ENCODE peak calls at places on chromosomes 5 and 9, in four cellular contexts. I is GM12878, B is HepG2, Y is K562. T is an unnamed sample.
A peak's percentile ranks its signal among the peaks of the same experiment; 100 is the strongest.

GRCh38 chr9:95788486-95789110 is 86.9 kb upstream of the ERCC6L2 start:
- DNase-seq in I (no peak), Y (no peak), B (no peak), T (peak; percentile 26)

GRCh38 chr5:82802954-82803353 is 274.2 kb downstream of the TMEM167A start:
- DNase-seq in B (no peak), I (no peak), Y (no peak), T (no peak)

GRCh38 chr9:121199921-121200320 is 1.7 kb downstream of the RAB14 start:
- DNase-seq in B (no peak), Y (no peak), I (no peak), T (no peak)

GRCh38 chr9:125446581-125447094 is 185.0 kb downstream of the GAPVD1 start:
- DNase-seq in B (no peak), Y (no peak), I (peak; percentile 92), T (no peak)

GRCh38 chr9:70120834-70121510 is 77.3 kb downstream of the MAMDC2 start:
- DNase-seq in Y (no peak), B (no peak), I (no peak), T (no peak)

GRCh38 chr9:114164191-114164794 is 9.0 kb downstream of the COL27A1 start:
- DNase-seq in Y (no peak), B (no peak), I (no peak), T (no peak)

GRCh38 chr9:98096091-98096490 is 22.9 kb downstream of the TRIM14 start:
- DNase-seq in B (no peak), I (no peak), Y (no peak), T (no peak)

GRCh38 chr9:7266911-7267555 is 509.3 kb downstream of the KDM4C start:
- DNase-seq in B (no peak), I (no peak), Y (no peak), T (no peak)

GRCh38 chr5:110441035-110441434 is 285.4 kb downstream of the TMEM232 start:
- DNase-seq in B (peak; percentile 37), I (no peak), Y (no peak), T (peak; percentile 15)

GRCh38 chr5:150771034-150771795 is 7.3 kb upstream of the SMIM3 start:
- DNase-seq in I (no peak), Y (no peak), B (no peak), T (no peak)

GRCh38 chr5:143550985-143551630 is 147.6 kb upstream of the NR3C1 start:
- DNase-seq in I (no peak), B (no peak), Y (no peak), T (no peak)

GRCh38 chr5:115583474-115583873 is 18.8 kb downstream of the TICAM2 start:
- DNase-seq in I (no peak), Y (no peak), B (no peak), T (no peak)

GRCh38 chr5:178642351-178642909 is 15.6 kb upstream of the CLK4 start:
- DNase-seq in I (no peak), Y (no peak), B (no peak), T (no peak)

GRCh38 chr9:134870746-134871667 is 9.6 kb upstream of the FCN2 start:
- DNase-seq in I (no peak), B (no peak), Y (no peak), T (no peak)

GRCh38 chr5:177303925-177304391 is 359 bp downstream of the PRELID1 start:
- DNase-seq in B (no peak), I (no peak), Y (peak; percentile 55), T (no peak)

GRCh38 chr5:137194300-137194699 is 304.8 kb downstream of the SPOCK1 start:
- DNase-seq in B (no peak), Y (no peak), I (no peak), T (no peak)

GRCh38 chr5:24854350-24854749 is 209.6 kb upstream of the CDH10 start:
- DNase-seq in I (no peak), B (no peak), Y (no peak), T (no peak)

GRCh38 chr5:98663521-98663920 is 109.9 kb upstream of the RGMB start:
- DNase-seq in B (no peak), I (no peak), Y (no peak), T (no peak)

GRCh38 chr5:159620853-159621540 is 290.7 kb upstream of the IL12B start:
- DNase-seq in I (no peak), B (no peak), Y (no peak), T (no peak)

GRCh38 chr5:173944512-173944911 is 44.5 kb upstream of the C5orf47 start:
- DNase-seq in I (no peak), B (no peak), Y (no peak), T (no peak)

GRCh38 chr9:115157245-115157674 is 39.3 kb upstream of the TNC start:
- DNase-seq in B (no peak), Y (no peak), I (no peak), T (no peak)

GRCh38 chr5:66661149-66661548 is 65.0 kb downstream of the MAST4 start:
- DNase-seq in Y (no peak), I (no peak), B (no peak), T (no peak)

GRCh38 chr9:115976726-115977125 is 176.9 kb upstream of the PAPPA start:
- DNase-seq in I (no peak), Y (no peak), B (no peak), T (no peak)

GRCh38 chr5:132473019-132473531 is 17.5 kb downstream of the IRF1 start:
- DNase-seq in B (no peak), I (no peak), Y (no peak), T (no peak)

GRCh38 chr9:112705773-112706427 is 12.0 kb downstream of the INIP start:
- DNase-seq in B (peak; percentile 40), I (no peak), Y (no peak), T (no peak)

GRCh38 chr5:166625210-166625865 is 1666.1 kb upstream of the WWC1 start:
- DNase-seq in I (no peak), B (no peak), Y (no peak), T (no peak)

GRCh38 chr5:157665467-157666085 is 5.8 kb upstream of the C5orf52 start:
- DNase-seq in B (peak; percentile 12), Y (no peak), I (no peak), T (no peak)

GRCh38 chr9:20326516-20326915 is 295.8 kb downstream of the MLLT3 start:
- DNase-seq in B (no peak), I (no peak), Y (no peak), T (no peak)

GRCh38 chr5:180832638-180833068 is 28.4 kb downstream of the ZFP62 start:
- DNase-seq in Y (no peak), I (no peak), B (no peak), T (no peak)

GRCh38 chr5:180829711-180830110 is 27.1 kb upstream of the MGAT1 start:
- DNase-seq in Y (no peak), I (no peak), B (no peak), T (no peak)

GRCh38 chr5:180830253-180831138 is 27.9 kb upstream of the MGAT1 start:
- DNase-seq in Y (peak; percentile 77), B (no peak), I (no peak), T (peak; percentile 83)

GRCh38 chr5:180825768-180826525 is 23.3 kb upstream of the MGAT1 start:
- DNase-seq in I (no peak), B (peak; percentile 86), Y (no peak), T (no peak)

DNA sequence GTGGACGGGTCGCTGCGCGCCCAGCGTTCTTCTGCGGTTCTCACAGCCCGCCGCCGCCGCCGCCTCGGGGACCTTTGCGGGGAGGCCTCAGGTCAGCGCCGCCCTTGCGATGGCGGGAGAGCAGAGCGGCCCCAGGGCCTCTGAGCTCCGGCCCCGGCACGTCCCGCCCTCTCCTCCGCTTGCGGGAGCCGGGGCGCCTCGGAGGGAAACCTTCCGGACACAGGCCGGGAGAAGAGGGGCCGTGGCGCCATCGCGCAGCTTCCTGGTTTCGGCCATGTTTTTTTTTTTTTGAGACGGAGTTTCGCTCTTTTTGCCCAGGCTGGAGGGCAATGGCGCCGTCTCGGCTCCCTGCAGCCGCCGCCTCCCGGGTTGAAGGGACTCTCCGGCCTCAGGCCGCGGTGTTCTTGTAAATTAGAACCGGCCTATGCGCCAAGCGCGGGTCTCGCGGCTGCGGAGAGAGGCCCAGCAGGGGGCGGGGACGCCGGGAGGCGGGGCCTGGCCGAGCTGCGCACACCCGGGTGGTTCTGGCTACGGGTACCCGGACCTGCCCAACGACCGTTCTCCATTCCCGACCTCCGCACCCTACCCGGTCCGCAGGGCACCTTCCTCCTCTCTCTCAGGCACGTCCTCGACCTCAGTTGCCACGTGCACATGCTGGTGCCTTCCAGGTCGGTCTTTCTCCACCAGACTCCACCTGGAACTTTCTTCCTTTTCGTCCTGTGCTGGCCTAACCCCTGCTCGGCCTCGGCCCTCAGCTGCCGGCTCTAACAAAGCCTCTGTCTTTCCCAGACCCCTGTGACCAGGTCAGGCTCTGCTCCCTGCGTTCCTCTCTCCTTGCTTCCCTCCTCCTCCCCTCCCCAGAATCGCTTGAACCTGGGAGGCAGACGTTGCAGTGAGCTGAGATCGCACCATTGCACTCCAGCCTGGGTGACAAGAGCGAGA is 28.8 kb upstream of the MGAT1 start:
- DNase-seq in B (no peak), I (no peak), Y (peak; percentile 94), T (no peak)
- TF ChIP-seq POLR2A in B (no peak), I (peak; percentile 67), Y (peak; percentile 86), T (peak; percentile 12)

GRCh38 chr5:129460121-129460950 is at the start of gene ADAMTS19:
- DNase-seq in Y (no peak), B (no peak), I (no peak), T (peak; percentile 68)

GRCh38 chr5:129461816-129462396 is 1.8 kb downstream of the ADAMTS19 start:
- DNase-seq in B (no peak), I (no peak), Y (no peak), T (no peak)

GRCh38 chr5:129460951-129461815 is 1.1 kb downstream of the ADAMTS19 start:
- DNase-seq in Y (peak; percentile 15), B (no peak), I (no peak), T (no peak)

GRCh38 chr5:129459485-129460120 is 495 bp upstream of the ADAMTS19 start:
- DNase-seq in Y (no peak), B (no peak), I (no peak), T (peak; percentile 78)
- TF ChIP-seq CREB1 in Y (no peak), B (no peak), I (no peak), T (no peak)

DNA sequence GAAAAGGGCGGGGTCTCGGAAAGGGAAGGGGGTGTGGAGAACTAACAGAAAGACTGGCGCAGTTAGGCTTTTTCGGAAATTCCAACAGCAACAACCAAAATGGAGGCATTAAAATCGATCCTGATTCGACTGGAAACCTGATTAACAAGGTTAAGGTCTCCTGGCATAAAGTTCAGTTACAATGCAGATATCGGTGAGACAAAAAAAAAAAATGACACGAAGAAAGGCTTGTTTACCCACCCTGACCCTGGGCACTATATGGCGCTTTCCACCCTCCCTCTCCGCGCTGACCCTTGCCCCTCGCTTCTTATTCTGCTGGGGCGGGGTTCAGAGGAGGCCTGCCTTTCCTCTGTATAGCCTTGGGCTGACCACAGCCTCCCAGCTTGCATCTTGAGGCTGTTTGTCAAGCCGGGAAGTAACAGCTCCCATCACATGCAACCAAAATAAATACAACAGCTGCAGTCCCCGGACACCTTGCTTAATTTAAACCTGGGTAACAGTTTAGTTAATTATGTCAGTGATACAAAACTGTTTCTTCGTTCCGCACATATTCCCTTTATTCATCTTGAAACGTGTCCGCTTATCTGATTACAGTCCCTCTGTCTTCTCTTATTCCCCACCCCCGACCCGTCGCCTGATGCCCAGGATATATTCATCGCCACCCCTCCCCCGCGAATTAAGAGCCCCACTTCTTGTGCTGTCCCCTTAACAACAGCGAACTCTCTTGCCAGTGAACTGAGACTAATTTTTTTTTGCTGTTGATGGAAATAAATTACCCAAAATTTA is 808 bp upstream of the PJA2 start:
- DNase-seq in I (no peak), B (no peak), Y (peak; percentile 64), T (peak; percentile 60)
- TF ChIP-seq POLR2A in I (no peak), B (peak; percentile 74), Y (peak; percentile 82), T (peak; percentile 2)

GRCh38 chr9:107732781-107733529 is 243.4 kb upstream of the KLF4 start:
- DNase-seq in Y (no peak), I (no peak), B (no peak), T (no peak)
- TF ChIP-seq CREB1 in Y (no peak), I (no peak), B (no peak), T (no peak)